ENCODE peak calls at places on chromosomes 7 and 10, in seven cellular contexts. One of them, this sample, is unnamed.

GRCh38 chr7:98681951-98682350 is 64.9 kb downstream of the NPTX2 start:
- DNase-seq in keratinocyte: no peak
- DNase-seq in A549: no peak
- DNase-seq in transverse colon: no peak
- DNase-seq in body of pancreas: no peak
- DNase-seq in stomach: no peak
- DNase-seq in fibroblast of lung: no peak
- DNase-seq in this sample: no peak

GRCh38 chr7:45980181-45980905 is 59.3 kb upstream of the IGFBP3 start:
- DNase-seq in keratinocyte: no peak
- DNase-seq in A549: no peak
- DNase-seq in transverse colon: no peak
- DNase-seq in body of pancreas: no peak
- DNase-seq in stomach: no peak
- DNase-seq in fibroblast of lung: peak; percentile 20
- DNase-seq in this sample: no peak

GRCh38 chr10:97623277-97623676 is 10.0 kb downstream of the MORN4 start:
- DNase-seq in keratinocyte: no peak
- DNase-seq in A549: no peak
- DNase-seq in transverse colon: no peak
- DNase-seq in body of pancreas: peak; percentile 4
- DNase-seq in stomach: no peak
- DNase-seq in fibroblast of lung: no peak
- DNase-seq in this sample: no peak

GRCh38 chr10:119343001-119343601 is 135.7 kb downstream of the GRK5 start:
- DNase-seq in keratinocyte: no peak
- DNase-seq in A549: no peak
- DNase-seq in transverse colon: no peak
- DNase-seq in body of pancreas: no peak
- DNase-seq in stomach: no peak
- DNase-seq in fibroblast of lung: no peak
- DNase-seq in this sample: no peak

GRCh38 chr7:6273917-6274630 is 1.6 kb upstream of the CYTH3 start:
- DNase-seq in keratinocyte: no peak
- DNase-seq in A549: no peak
- DNase-seq in transverse colon: no peak
- DNase-seq in body of pancreas: no peak
- DNase-seq in stomach: no peak
- DNase-seq in fibroblast of lung: no peak
- DNase-seq in this sample: no peak

GRCh38 chr10:86265236-86265876 is 101.2 kb downstream of the GRID1 start:
- DNase-seq in keratinocyte: no peak
- DNase-seq in A549: no peak
- DNase-seq in transverse colon: no peak
- DNase-seq in body of pancreas: no peak
- DNase-seq in stomach: no peak
- DNase-seq in fibroblast of lung: no peak
- DNase-seq in this sample: no peak

GRCh38 chr10:33273295-33274002 is 61.0 kb downstream of the NRP1 start:
- DNase-seq in keratinocyte: no peak
- DNase-seq in A549: peak; percentile 78
- DNase-seq in transverse colon: peak; percentile 78
- DNase-seq in body of pancreas: peak; percentile 91
- DNase-seq in stomach: peak; percentile 94
- DNase-seq in fibroblast of lung: peak; percentile 99
- DNase-seq in this sample: peak; percentile 86

GRCh38 chr10:25818751-25819150 is 115.3 kb upstream of the MYO3A start:
- DNase-seq in keratinocyte: no peak
- DNase-seq in A549: no peak
- DNase-seq in transverse colon: no peak
- DNase-seq in body of pancreas: no peak
- DNase-seq in stomach: no peak
- DNase-seq in fibroblast of lung: no peak
- DNase-seq in this sample: no peak

GRCh38 chr7:176786-177185 is 15.6 kb upstream of the FAM20C start:
- DNase-seq in keratinocyte: no peak
- DNase-seq in A549: no peak
- DNase-seq in transverse colon: no peak
- DNase-seq in body of pancreas: no peak
- DNase-seq in stomach: no peak
- DNase-seq in fibroblast of lung: no peak
- DNase-seq in this sample: no peak

GRCh38 chr7:70698219-70698832 is 433.6 kb upstream of the GALNT17 start:
- DNase-seq in keratinocyte: no peak
- DNase-seq in A549: peak; percentile 56
- DNase-seq in transverse colon: no peak
- DNase-seq in body of pancreas: peak; percentile 58
- DNase-seq in stomach: no peak
- DNase-seq in fibroblast of lung: peak; percentile 81
- DNase-seq in this sample: no peak

GRCh38 chr10:4545077-4545476 is 280.9 kb upstream of the AKR1E2 start:
- DNase-seq in keratinocyte: no peak
- DNase-seq in A549: no peak
- DNase-seq in transverse colon: no peak
- DNase-seq in body of pancreas: no peak
- DNase-seq in stomach: no peak
- DNase-seq in fibroblast of lung: no peak
- DNase-seq in this sample: no peak
- H3K27ac ChIP-seq in keratinocyte: no peak overlapping the region
- H3K27ac ChIP-seq in A549: no peak overlapping the region
- H3K27ac ChIP-seq in transverse colon: no peak overlapping the region
- H3K27ac ChIP-seq in body of pancreas: no peak overlapping the region
- H3K27ac ChIP-seq in stomach: no peak overlapping the region
- H3K27ac ChIP-seq in fibroblast of lung: no peak overlapping the region
- H3K27ac ChIP-seq in this sample: no peak overlapping the region

DNA sequence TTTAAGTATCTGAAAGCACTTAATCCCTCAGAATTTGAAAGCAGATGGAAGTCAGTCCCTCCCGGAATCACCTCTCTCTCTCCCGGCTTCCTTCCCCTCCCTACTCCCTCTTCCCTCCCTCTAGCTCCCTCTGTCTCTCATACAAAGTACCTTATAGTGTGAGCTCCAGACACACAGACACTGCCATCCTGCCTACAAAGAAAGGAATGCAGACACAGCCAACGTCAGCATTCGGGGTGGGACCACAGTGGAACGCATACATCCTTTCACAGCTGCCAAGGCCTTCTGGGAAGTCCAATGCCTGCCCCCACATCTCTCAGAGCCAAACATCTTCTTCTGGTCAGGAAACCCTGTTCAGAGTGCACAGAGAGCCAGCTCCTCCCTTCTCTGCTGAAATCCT is 9.3 kb downstream of the NOD1 start:
- DNase-seq in keratinocyte: peak; percentile 13
- DNase-seq in A549: peak; percentile 66
- DNase-seq in transverse colon: peak; percentile 71
- DNase-seq in body of pancreas: peak; percentile 77
- DNase-seq in stomach: no peak
- DNase-seq in fibroblast of lung: peak; percentile 99
- DNase-seq in this sample: peak; percentile 63
- H3K4me1 ChIP-seq in keratinocyte: peaks cover 15% of the 10 kb centered on the region
- H3K4me1 ChIP-seq in A549: peaks cover 81% of the 10 kb centered on the region
- H3K4me1 ChIP-seq in transverse colon: peaks cover 72% of the 10 kb centered on the region
- H3K4me1 ChIP-seq in body of pancreas: peaks cover 30% of the 10 kb centered on the region
- H3K4me1 ChIP-seq in stomach: peaks cover 100% of the 10 kb centered on the region
- H3K4me1 ChIP-seq in fibroblast of lung: peaks cover 52% of the 10 kb centered on the region
- H3K4me1 ChIP-seq in this sample: peaks cover 37% of the 10 kb centered on the region

GRCh38 chr7:28417321-28417940 is 5.1 kb downstream of the CREB5 start:
- DNase-seq in keratinocyte: no peak
- DNase-seq in A549: no peak
- DNase-seq in transverse colon: no peak
- DNase-seq in body of pancreas: no peak
- DNase-seq in stomach: no peak
- DNase-seq in fibroblast of lung: no peak
- DNase-seq in this sample: no peak

GRCh38 chr7:28414453-28414852 is 2.1 kb downstream of the CREB5 start:
- DNase-seq in keratinocyte: no peak
- DNase-seq in A549: no peak
- DNase-seq in transverse colon: no peak
- DNase-seq in body of pancreas: no peak
- DNase-seq in stomach: no peak
- DNase-seq in fibroblast of lung: no peak
- DNase-seq in this sample: no peak

GRCh38 chr7:28423112-28423511 is 10.8 kb downstream of the CREB5 start:
- DNase-seq in keratinocyte: no peak
- DNase-seq in A549: no peak
- DNase-seq in transverse colon: no peak
- DNase-seq in body of pancreas: no peak
- DNase-seq in stomach: no peak
- DNase-seq in fibroblast of lung: no peak
- DNase-seq in this sample: no peak

GRCh38 chr7:28419717-28420116 is 7.4 kb downstream of the CREB5 start:
- DNase-seq in keratinocyte: no peak
- DNase-seq in A549: no peak
- DNase-seq in transverse colon: no peak
- DNase-seq in body of pancreas: no peak
- DNase-seq in stomach: no peak
- DNase-seq in fibroblast of lung: peak; percentile 99
- DNase-seq in this sample: no peak

DNA sequence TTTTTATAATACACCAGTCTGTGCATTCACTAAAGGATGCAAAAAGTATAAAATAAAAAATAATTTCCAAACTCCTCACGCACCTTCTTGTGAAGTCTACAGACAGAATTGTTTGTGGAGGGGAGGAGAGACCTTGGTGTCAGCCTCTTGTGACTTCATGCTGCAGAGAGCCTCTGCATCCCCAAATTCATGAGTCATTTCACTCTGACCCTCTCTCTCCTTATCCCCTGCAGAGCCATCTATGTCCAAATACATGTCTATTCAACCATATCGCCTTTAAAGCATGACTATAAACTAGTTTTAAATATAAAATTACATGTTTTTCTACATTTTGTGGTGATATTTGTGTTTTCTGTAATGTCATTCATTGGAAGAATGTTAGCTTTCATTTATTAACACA is 6.0 kb downstream of the CREB5 start:
- DNase-seq in keratinocyte: no peak
- DNase-seq in A549: no peak
- DNase-seq in transverse colon: no peak
- DNase-seq in body of pancreas: no peak
- DNase-seq in stomach: no peak
- DNase-seq in fibroblast of lung: peak; percentile 31
- DNase-seq in this sample: no peak
- TF ChIP-seq CTCF in keratinocyte: no peak
- TF ChIP-seq CTCF in A549: no peak
- TF ChIP-seq CTCF in transverse colon: no peak
- TF ChIP-seq CTCF in body of pancreas: no peak
- TF ChIP-seq CTCF in stomach: no peak
- TF ChIP-seq CTCF in fibroblast of lung: no peak
- TF ChIP-seq CTCF in this sample: no peak

GRCh38 chr10:124735491-124736286 is 8.5 kb downstream of the FAM53B start:
- DNase-seq in keratinocyte: no peak
- DNase-seq in A549: no peak
- DNase-seq in transverse colon: no peak
- DNase-seq in body of pancreas: no peak
- DNase-seq in stomach: no peak
- DNase-seq in fibroblast of lung: no peak
- DNase-seq in this sample: no peak
- H3K27ac ChIP-seq in keratinocyte: no peak overlapping the region
- H3K27ac ChIP-seq in A549: no peak overlapping the region
- H3K27ac ChIP-seq in transverse colon: peak overlapping the region; percentile 87
- H3K27ac ChIP-seq in body of pancreas: no peak overlapping the region
- H3K27ac ChIP-seq in stomach: peak overlapping the region; percentile 31
- H3K27ac ChIP-seq in fibroblast of lung: no peak overlapping the region
- H3K27ac ChIP-seq in this sample: peak overlapping the region; percentile 83

GRCh38 chr7:122521767-122522166 is 177.2 kb downstream of the RNF133 start:
- DNase-seq in keratinocyte: no peak
- DNase-seq in A549: no peak
- DNase-seq in transverse colon: no peak
- DNase-seq in body of pancreas: no peak
- DNase-seq in stomach: no peak
- DNase-seq in fibroblast of lung: no peak
- DNase-seq in this sample: no peak

GRCh38 chr7:122515404-122515803 is 183.5 kb downstream of the RNF133 start:
- DNase-seq in keratinocyte: no peak
- DNase-seq in A549: no peak
- DNase-seq in transverse colon: no peak
- DNase-seq in body of pancreas: peak; percentile 34
- DNase-seq in stomach: no peak
- DNase-seq in fibroblast of lung: no peak
- DNase-seq in this sample: no peak

GRCh38 chr7:122517576-122517975 is 181.3 kb downstream of the RNF133 start:
- DNase-seq in keratinocyte: no peak
- DNase-seq in A549: no peak
- DNase-seq in transverse colon: no peak
- DNase-seq in body of pancreas: no peak
- DNase-seq in stomach: no peak
- DNase-seq in fibroblast of lung: no peak
- DNase-seq in this sample: no peak

GRCh38 chr7:122520961-122521555 is 177.9 kb downstream of the RNF133 start:
- DNase-seq in keratinocyte: no peak
- DNase-seq in A549: no peak
- DNase-seq in transverse colon: no peak
- DNase-seq in body of pancreas: no peak
- DNase-seq in stomach: no peak
- DNase-seq in fibroblast of lung: no peak
- DNase-seq in this sample: no peak

DNA sequence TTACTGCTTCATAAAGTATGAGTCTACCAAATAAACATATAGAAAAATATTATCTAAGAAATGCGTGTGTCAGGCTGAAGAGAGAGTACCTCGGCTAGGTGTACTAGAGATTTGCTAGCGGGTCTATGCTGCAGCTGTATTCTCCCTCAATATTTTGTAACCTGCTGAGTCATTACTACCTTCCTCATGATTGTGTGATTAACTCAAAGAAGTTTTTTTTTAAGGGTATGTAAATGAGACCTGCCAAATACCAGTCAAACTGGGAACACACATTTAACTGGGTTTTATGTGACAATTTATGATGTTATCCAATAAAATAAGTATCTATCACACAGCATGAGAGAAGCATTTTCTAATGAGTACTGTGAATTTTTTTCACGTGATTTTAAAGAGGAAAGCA is 180.4 kb downstream of the RNF133 start:
- DNase-seq in keratinocyte: no peak
- DNase-seq in A549: no peak
- DNase-seq in transverse colon: no peak
- DNase-seq in body of pancreas: no peak
- DNase-seq in stomach: no peak
- DNase-seq in fibroblast of lung: no peak
- DNase-seq in this sample: no peak
- H3K4me1 ChIP-seq in keratinocyte: no peaks in the 10 kb centered on the region
- H3K4me1 ChIP-seq in A549: no peaks in the 10 kb centered on the region
- H3K4me1 ChIP-seq in transverse colon: no peaks in the 10 kb centered on the region
- H3K4me1 ChIP-seq in body of pancreas: peaks cover 6% of the 10 kb centered on the region
- H3K4me1 ChIP-seq in stomach: no peaks in the 10 kb centered on the region
- H3K4me1 ChIP-seq in fibroblast of lung: no peaks in the 10 kb centered on the region
- H3K4me1 ChIP-seq in this sample: no peaks in the 10 kb centered on the region

GRCh38 chr10:102394079-102394800 is 1.3 kb upstream of the NFKB2 start:
- DNase-seq in keratinocyte: peak; percentile 74
- DNase-seq in A549: peak; percentile 98
- DNase-seq in transverse colon: peak; percentile 97
- DNase-seq in body of pancreas: peak; percentile 95
- DNase-seq in stomach: peak; percentile 96
- DNase-seq in fibroblast of lung: peak; percentile 90
- DNase-seq in this sample: peak; percentile 95
- TF ChIP-seq CTCF in keratinocyte: no peak
- TF ChIP-seq CTCF in A549: peak; percentile 96
- TF ChIP-seq CTCF in transverse colon: no peak
- TF ChIP-seq CTCF in body of pancreas: peak; percentile 97
- TF ChIP-seq CTCF in stomach: peak; percentile 5
- TF ChIP-seq CTCF in fibroblast of lung: peak; percentile 78
- TF ChIP-seq CTCF in this sample: no peak

GRCh38 chr10:92691591-92692084 is 1.9 kb downstream of the HHEX start:
- DNase-seq in keratinocyte: no peak
- DNase-seq in A549: no peak
- DNase-seq in transverse colon: peak; percentile 45
- DNase-seq in body of pancreas: peak; percentile 60
- DNase-seq in stomach: peak; percentile 33
- DNase-seq in fibroblast of lung: no peak
- DNase-seq in this sample: peak; percentile 58
- H3K27ac ChIP-seq in keratinocyte: no peak overlapping the region
- H3K27ac ChIP-seq in A549: peak overlapping the region; percentile 97
- H3K27ac ChIP-seq in transverse colon: peak overlapping the region; percentile 83
- H3K27ac ChIP-seq in body of pancreas: peak overlapping the region; percentile 25
- H3K27ac ChIP-seq in stomach: peak overlapping the region; percentile 82
- H3K27ac ChIP-seq in fibroblast of lung: no peak overlapping the region
- H3K27ac ChIP-seq in this sample: peak overlapping the region; percentile 94

This sample was measured in heart right ventricle.